ENCODE peak calls at places on chromosomes 12 and 14, in eight cellular contexts. One of them, this sample, is unnamed.
A peak's percentile ranks its signal among the peaks of the same experiment; 100 is the strongest.

GRCh38 chr12:98373982-98374381 is 141.4 kb upstream of the TMPO start:
- DNase-seq in fibroblast of lung: no peak
- DNase-seq in PC-3: no peak
- DNase-seq in GM23248: peak; percentile 39
- DNase-seq in A549: peak; percentile 22
- DNase-seq in mesenchymal stem cell: no peak
- DNase-seq in SK-N-SH: no peak
- DNase-seq in IMR-90: no peak
- DNase-seq in this sample: no peak

GRCh38 chr14:75967866-75968265 is 13.9 kb downstream of the TGFB3 start:
- DNase-seq in fibroblast of lung: no peak
- DNase-seq in PC-3: no peak
- DNase-seq in GM23248: peak; percentile 15
- DNase-seq in A549: no peak
- DNase-seq in mesenchymal stem cell: no peak
- DNase-seq in SK-N-SH: no peak
- DNase-seq in IMR-90: no peak
- DNase-seq in this sample: no peak

GRCh38 chr12:121522962-121523361 is 57.9 kb downstream of the KDM2B start:
- DNase-seq in fibroblast of lung: no peak
- DNase-seq in PC-3: no peak
- DNase-seq in GM23248: no peak
- DNase-seq in A549: no peak
- DNase-seq in mesenchymal stem cell: no peak
- DNase-seq in SK-N-SH: no peak
- DNase-seq in IMR-90: no peak
- DNase-seq in this sample: no peak

GRCh38 chr12:98253207-98253606 is 262.2 kb upstream of the TMPO start:
- DNase-seq in fibroblast of lung: no peak
- DNase-seq in PC-3: no peak
- DNase-seq in GM23248: no peak
- DNase-seq in A549: no peak
- DNase-seq in mesenchymal stem cell: no peak
- DNase-seq in SK-N-SH: no peak
- DNase-seq in IMR-90: no peak
- DNase-seq in this sample: no peak

GRCh38 chr14:33332497-33332896 is 393.8 kb downstream of the NPAS3 start:
- DNase-seq in fibroblast of lung: no peak
- DNase-seq in PC-3: peak; percentile 25
- DNase-seq in GM23248: no peak
- DNase-seq in A549: no peak
- DNase-seq in mesenchymal stem cell: no peak
- DNase-seq in SK-N-SH: no peak
- DNase-seq in IMR-90: no peak
- DNase-seq in this sample: no peak

GRCh38 chr14:99465288-99465687 is 15.4 kb downstream of the SETD3 start:
- DNase-seq in fibroblast of lung: no peak
- DNase-seq in PC-3: no peak
- DNase-seq in GM23248: no peak
- DNase-seq in A549: no peak
- DNase-seq in mesenchymal stem cell: no peak
- DNase-seq in SK-N-SH: no peak
- DNase-seq in IMR-90: no peak
- DNase-seq in this sample: no peak

GRCh38 chr12:107402041-107403022 is 283.3 kb upstream of the PWP1 start:
- DNase-seq in fibroblast of lung: peak; percentile 56
- DNase-seq in PC-3: peak; percentile 89
- DNase-seq in GM23248: peak; percentile 78
- DNase-seq in A549: peak; percentile 85
- DNase-seq in mesenchymal stem cell: peak; percentile 28
- DNase-seq in SK-N-SH: peak; percentile 64
- DNase-seq in IMR-90: peak; percentile 62
- DNase-seq in this sample: peak; percentile 47

GRCh38 chr12:123998960-123999359 is 25.9 kb downstream of the ZNF664 start:
- DNase-seq in fibroblast of lung: no peak
- DNase-seq in PC-3: no peak
- DNase-seq in GM23248: peak; percentile 70
- DNase-seq in A549: no peak
- DNase-seq in mesenchymal stem cell: peak; percentile 82
- DNase-seq in SK-N-SH: no peak
- DNase-seq in IMR-90: peak; percentile 80
- DNase-seq in this sample: no peak

GRCh38 chr12:13176257-13176656 is 20.3 kb upstream of the EMP1 start:
- DNase-seq in fibroblast of lung: no peak
- DNase-seq in PC-3: peak; percentile 26
- DNase-seq in GM23248: no peak
- DNase-seq in A549: no peak
- DNase-seq in mesenchymal stem cell: no peak
- DNase-seq in SK-N-SH: no peak
- DNase-seq in IMR-90: no peak
- DNase-seq in this sample: no peak

GRCh38 chr14:35367056-35367372 is 37.5 kb downstream of the NFKBIA start:
- DNase-seq in fibroblast of lung: no peak
- DNase-seq in PC-3: no peak
- DNase-seq in GM23248: no peak
- DNase-seq in A549: no peak
- DNase-seq in mesenchymal stem cell: no peak
- DNase-seq in SK-N-SH: no peak
- DNase-seq in IMR-90: no peak
- DNase-seq in this sample: no peak

GRCh38 chr12:77485961-77486579 is 344.6 kb upstream of the NAV3 start:
- DNase-seq in fibroblast of lung: no peak
- DNase-seq in PC-3: no peak
- DNase-seq in GM23248: no peak
- DNase-seq in A549: no peak
- DNase-seq in mesenchymal stem cell: no peak
- DNase-seq in SK-N-SH: no peak
- DNase-seq in IMR-90: no peak
- DNase-seq in this sample: no peak

GRCh38 chr14:104895786-104896642 is 28.7 kb upstream of the PLD4 start:
- DNase-seq in fibroblast of lung: no peak
- DNase-seq in PC-3: no peak
- DNase-seq in GM23248: peak; percentile 32
- DNase-seq in A549: no peak
- DNase-seq in mesenchymal stem cell: no peak
- DNase-seq in SK-N-SH: peak; percentile 61
- DNase-seq in IMR-90: no peak
- DNase-seq in this sample: no peak

GRCh38 chr14:72679591-72680151 is 214.2 kb downstream of the DPF3 start:
- DNase-seq in fibroblast of lung: no peak
- DNase-seq in PC-3: no peak
- DNase-seq in GM23248: no peak
- DNase-seq in A549: no peak
- DNase-seq in mesenchymal stem cell: no peak
- DNase-seq in SK-N-SH: peak; percentile 58
- DNase-seq in IMR-90: peak; percentile 23
- DNase-seq in this sample: peak; percentile 15

GRCh38 chr14:86035882-86036281 is 505.9 kb downstream of the FLRT2 start:
- DNase-seq in fibroblast of lung: peak; percentile 13
- DNase-seq in PC-3: peak; percentile 34
- DNase-seq in GM23248: peak; percentile 26
- DNase-seq in A549: peak; percentile 31
- DNase-seq in mesenchymal stem cell: peak; percentile 24
- DNase-seq in SK-N-SH: peak; percentile 19
- DNase-seq in IMR-90: no peak
- DNase-seq in this sample: no peak

GRCh38 chr12:24996102-24996797 is 47.3 kb upstream of the BCAT1 start:
- DNase-seq in fibroblast of lung: peak; percentile 8
- DNase-seq in PC-3: no peak
- DNase-seq in GM23248: no peak
- DNase-seq in A549: no peak
- DNase-seq in mesenchymal stem cell: no peak
- DNase-seq in SK-N-SH: no peak
- DNase-seq in IMR-90: no peak
- DNase-seq in this sample: no peak

GRCh38 chr12:131204416-131205311 is 251.0 kb downstream of the ADGRD1 start:
- DNase-seq in fibroblast of lung: no peak
- DNase-seq in PC-3: no peak
- DNase-seq in GM23248: no peak
- DNase-seq in A549: no peak
- DNase-seq in mesenchymal stem cell: no peak
- DNase-seq in SK-N-SH: peak; percentile 40
- DNase-seq in IMR-90: no peak
- DNase-seq in this sample: no peak

GRCh38 chr14:56295743-56296142 is 177.5 kb downstream of the PELI2 start:
- DNase-seq in fibroblast of lung: no peak
- DNase-seq in PC-3: no peak
- DNase-seq in GM23248: no peak
- DNase-seq in A549: no peak
- DNase-seq in mesenchymal stem cell: no peak
- DNase-seq in SK-N-SH: no peak
- DNase-seq in IMR-90: no peak
- DNase-seq in this sample: no peak

GRCh38 chr12:6452245-6452731 is 446 bp downstream of the TAPBPL start:
- DNase-seq in fibroblast of lung: no peak
- DNase-seq in PC-3: no peak
- DNase-seq in GM23248: peak; percentile 37
- DNase-seq in A549: no peak
- DNase-seq in mesenchymal stem cell: no peak
- DNase-seq in SK-N-SH: peak; percentile 54
- DNase-seq in IMR-90: no peak
- DNase-seq in this sample: no peak

GRCh38 chr12:107570721-107571120 is 114.9 kb upstream of the PWP1 start:
- DNase-seq in fibroblast of lung: peak; percentile 9
- DNase-seq in PC-3: peak; percentile 28
- DNase-seq in GM23248: peak; percentile 69
- DNase-seq in A549: no peak
- DNase-seq in mesenchymal stem cell: no peak
- DNase-seq in SK-N-SH: peak; percentile 73
- DNase-seq in IMR-90: peak; percentile 67
- DNase-seq in this sample: peak; percentile 66

GRCh38 chr12:69501154-69501895 is 31.1 kb downstream of the FRS2 start:
- DNase-seq in fibroblast of lung: no peak
- DNase-seq in PC-3: peak; percentile 37
- DNase-seq in GM23248: peak; percentile 76
- DNase-seq in A549: no peak
- DNase-seq in mesenchymal stem cell: no peak
- DNase-seq in SK-N-SH: no peak
- DNase-seq in IMR-90: peak; percentile 30
- DNase-seq in this sample: no peak

GRCh38 chr14:29216316-29216715 is 449.7 kb downstream of the FOXG1 start:
- DNase-seq in fibroblast of lung: no peak
- DNase-seq in PC-3: no peak
- DNase-seq in GM23248: no peak
- DNase-seq in A549: no peak
- DNase-seq in mesenchymal stem cell: no peak
- DNase-seq in SK-N-SH: no peak
- DNase-seq in IMR-90: no peak
- DNase-seq in this sample: no peak

GRCh38 chr12:120258323-120258896 is 7.1 kb downstream of the PXN start:
- DNase-seq in fibroblast of lung: no peak
- DNase-seq in PC-3: no peak
- DNase-seq in GM23248: no peak
- DNase-seq in A549: no peak
- DNase-seq in mesenchymal stem cell: no peak
- DNase-seq in SK-N-SH: no peak
- DNase-seq in IMR-90: no peak
- DNase-seq in this sample: no peak
- H3K4me2 ChIP-seq in fibroblast of lung: no peak overlapping the region
- H3K4me2 ChIP-seq in PC-3: peak overlapping the region; percentile 74
- H3K4me2 ChIP-seq in GM23248: peak overlapping the region; percentile 72
- H3K4me2 ChIP-seq in A549: no peak overlapping the region
- H3K4me2 ChIP-seq in mesenchymal stem cell: no peak overlapping the region
- H3K4me2 ChIP-seq in SK-N-SH: peak overlapping the region; percentile 80
- H3K4me2 ChIP-seq in IMR-90: no peak overlapping the region
- H3K4me2 ChIP-seq in this sample: peak overlapping the region; percentile 31

DNA sequence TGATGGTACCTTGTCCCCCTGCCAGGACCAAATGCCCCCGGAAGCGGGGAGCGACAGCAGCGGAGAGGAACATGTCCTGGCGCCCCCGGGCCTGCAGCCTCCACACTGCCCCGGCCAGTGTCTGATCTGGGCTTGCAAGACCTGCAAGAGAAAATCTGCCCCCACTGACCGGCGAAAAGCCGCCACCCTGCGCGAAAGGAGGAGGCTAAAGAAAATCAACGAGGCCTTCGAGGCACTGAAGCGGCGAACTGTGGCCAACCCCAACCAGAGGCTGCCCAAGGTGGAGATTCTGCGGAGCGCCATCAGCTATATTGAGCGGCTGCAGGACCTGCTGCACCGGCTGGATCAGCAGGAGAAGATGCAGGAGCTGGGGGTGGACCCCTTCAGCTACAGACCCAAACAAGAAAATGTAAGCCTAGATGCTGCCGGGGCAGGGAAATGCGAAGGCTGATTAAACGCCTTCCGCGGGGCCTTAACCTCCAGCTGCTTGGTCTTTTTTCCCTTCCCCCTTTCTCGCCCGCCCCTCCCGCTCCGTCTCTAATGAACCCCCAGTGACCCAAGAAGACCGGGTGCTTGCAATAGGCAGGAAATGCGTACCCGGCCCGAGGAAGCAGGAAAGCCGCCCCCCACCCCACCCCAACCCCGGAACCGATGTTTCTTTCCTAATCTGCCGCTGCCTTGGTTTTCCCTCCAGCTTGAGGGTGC is 548 bp downstream of the MYF6 start:
- DNase-seq in fibroblast of lung: no peak
- DNase-seq in PC-3: no peak
- DNase-seq in GM23248: no peak
- DNase-seq in A549: no peak
- DNase-seq in mesenchymal stem cell: no peak
- DNase-seq in SK-N-SH: no peak
- DNase-seq in IMR-90: no peak
- DNase-seq in this sample: no peak
- H3K4me2 ChIP-seq in fibroblast of lung: peak overlapping the region; percentile 67
- H3K4me2 ChIP-seq in PC-3: no peak overlapping the region
- H3K4me2 ChIP-seq in GM23248: no peak overlapping the region
- H3K4me2 ChIP-seq in A549: no peak overlapping the region
- H3K4me2 ChIP-seq in mesenchymal stem cell: peak overlapping the region; percentile 94
- H3K4me2 ChIP-seq in SK-N-SH: no peak overlapping the region
- H3K4me2 ChIP-seq in IMR-90: no peak overlapping the region
- H3K4me2 ChIP-seq in this sample: no peak overlapping the region

GRCh38 chr12:94012508-94013044 is 135.8 kb upstream of the PLXNC1 start:
- DNase-seq in fibroblast of lung: no peak
- DNase-seq in PC-3: no peak
- DNase-seq in GM23248: no peak
- DNase-seq in A549: no peak
- DNase-seq in mesenchymal stem cell: no peak
- DNase-seq in SK-N-SH: no peak
- DNase-seq in IMR-90: no peak
- DNase-seq in this sample: no peak
- H3K4me2 ChIP-seq in fibroblast of lung: no peak overlapping the region
- H3K4me2 ChIP-seq in PC-3: no peak overlapping the region
- H3K4me2 ChIP-seq in GM23248: no peak overlapping the region
- H3K4me2 ChIP-seq in A549: no peak overlapping the region
- H3K4me2 ChIP-seq in mesenchymal stem cell: no peak overlapping the region
- H3K4me2 ChIP-seq in SK-N-SH: no peak overlapping the region
- H3K4me2 ChIP-seq in IMR-90: no peak overlapping the region
- H3K4me2 ChIP-seq in this sample: no peak overlapping the region

DNA sequence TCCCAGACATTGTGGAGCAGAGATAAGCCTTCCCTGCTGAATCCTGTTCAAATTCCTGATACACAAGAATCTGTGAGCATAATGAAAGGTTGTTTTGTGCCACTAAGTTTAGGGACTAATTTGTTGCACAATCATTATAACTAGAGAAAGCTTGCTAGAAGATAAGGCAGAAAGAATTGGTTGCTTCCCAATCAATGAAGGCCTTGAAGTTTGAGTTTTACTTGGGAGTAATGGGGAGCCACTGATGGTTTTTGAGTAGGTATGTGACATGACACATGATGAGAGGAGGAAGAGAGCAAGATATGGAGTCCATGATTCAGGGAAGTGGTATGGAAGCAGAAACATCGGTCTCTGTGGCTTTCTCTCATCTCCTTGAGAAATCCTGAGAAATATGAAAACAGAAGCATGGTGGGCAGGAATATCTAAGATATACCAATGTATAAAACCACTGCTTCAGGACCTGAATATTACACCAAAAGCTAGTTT is 13.3 kb upstream of the TCP11L2 start:
- DNase-seq in fibroblast of lung: no peak
- DNase-seq in PC-3: no peak
- DNase-seq in GM23248: peak; percentile 55
- DNase-seq in A549: no peak
- DNase-seq in mesenchymal stem cell: peak; percentile 40
- DNase-seq in SK-N-SH: no peak
- DNase-seq in IMR-90: peak; percentile 61
- DNase-seq in this sample: no peak
- H3K4me2 ChIP-seq in fibroblast of lung: no peak overlapping the region
- H3K4me2 ChIP-seq in PC-3: peak overlapping the region; percentile 58
- H3K4me2 ChIP-seq in GM23248: peak overlapping the region; percentile 1
- H3K4me2 ChIP-seq in A549: peak overlapping the region; percentile 37
- H3K4me2 ChIP-seq in mesenchymal stem cell: no peak overlapping the region
- H3K4me2 ChIP-seq in SK-N-SH: no peak overlapping the region
- H3K4me2 ChIP-seq in IMR-90: no peak overlapping the region
- H3K4me2 ChIP-seq in this sample: no peak overlapping the region